ENCODE peak calls at places on chromosomes 13 and 19, in four cellular contexts. One of them, this sample, is unnamed.

GRCh38 chr19:15299568-15300409 is 32.5 kb downstream of the BRD4 start:
- DNase-seq in stimulated activated CD4-positive, alpha-beta T cell treated with anti-CD3 and anti-CD28 coated beads, Interleukin-2, amount 100 ng/mL, for 48 hours: no peak
- DNase-seq in body of pancreas: no peak
- DNase-seq in mesothelial cell of epicardium: no peak
- DNase-seq in this sample: no peak

GRCh38 chr13:102484329-102484728 is 82.5 kb upstream of the FGF14 start:
- DNase-seq in stimulated activated CD4-positive, alpha-beta T cell treated with anti-CD3 and anti-CD28 coated beads, Interleukin-2, amount 100 ng/mL, for 48 hours: no peak
- DNase-seq in mesothelial cell of epicardium: no peak
- DNase-seq in body of pancreas: no peak
- DNase-seq in this sample: no peak

GRCh38 chr13:21657538-21657937 is 13.3 kb upstream of the FGF9 start:
- DNase-seq in stimulated activated CD4-positive, alpha-beta T cell treated with anti-CD3 and anti-CD28 coated beads, Interleukin-2, amount 100 ng/mL, for 48 hours: no peak
- DNase-seq in body of pancreas: no peak
- DNase-seq in mesothelial cell of epicardium: no peak
- DNase-seq in this sample: no peak

GRCh38 chr13:100209857-100210580 is 121.1 kb downstream of the PCCA start:
- DNase-seq in stimulated activated CD4-positive, alpha-beta T cell treated with anti-CD3 and anti-CD28 coated beads, Interleukin-2, amount 100 ng/mL, for 48 hours: no peak
- DNase-seq in mesothelial cell of epicardium: no peak
- DNase-seq in body of pancreas: no peak
- DNase-seq in this sample: no peak

GRCh38 chr19:16649734-16650133 is 10.2 kb downstream of the SMIM7 start:
- DNase-seq in mesothelial cell of epicardium: no peak
- DNase-seq in stimulated activated CD4-positive, alpha-beta T cell treated with anti-CD3 and anti-CD28 coated beads, Interleukin-2, amount 100 ng/mL, for 48 hours: no peak
- DNase-seq in body of pancreas: no peak
- DNase-seq in this sample: no peak

GRCh38 chr19:843836-844299 is 3.1 kb downstream of the PRTN3 start:
- DNase-seq in stimulated activated CD4-positive, alpha-beta T cell treated with anti-CD3 and anti-CD28 coated beads, Interleukin-2, amount 100 ng/mL, for 48 hours: no peak
- DNase-seq in body of pancreas: no peak
- DNase-seq in mesothelial cell of epicardium: no peak
- DNase-seq in this sample: no peak

GRCh38 chr13:33637978-33638743 is 179.8 kb upstream of the RFC3 start:
- DNase-seq in mesothelial cell of epicardium: no peak
- DNase-seq in body of pancreas: no peak
- DNase-seq in stimulated activated CD4-positive, alpha-beta T cell treated with anti-CD3 and anti-CD28 coated beads, Interleukin-2, amount 100 ng/mL, for 48 hours: no peak
- DNase-seq in this sample: no peak

GRCh38 chr13:24039621-24040475 is 120.7 kb upstream of the SPATA13 start:
- DNase-seq in body of pancreas: no peak
- DNase-seq in stimulated activated CD4-positive, alpha-beta T cell treated with anti-CD3 and anti-CD28 coated beads, Interleukin-2, amount 100 ng/mL, for 48 hours: no peak
- DNase-seq in mesothelial cell of epicardium: no peak
- DNase-seq in this sample: no peak

GRCh38 chr19:15177269-15178116 is 23.3 kb downstream of the NOTCH3 start:
- DNase-seq in mesothelial cell of epicardium: peak
- DNase-seq in stimulated activated CD4-positive, alpha-beta T cell treated with anti-CD3 and anti-CD28 coated beads, Interleukin-2, amount 100 ng/mL, for 48 hours: peak
- DNase-seq in body of pancreas: peak
- DNase-seq in this sample: peak

GRCh38 chr19:10802479-10802878 is 33.5 kb downstream of the TMED1 start:
- DNase-seq in mesothelial cell of epicardium: no peak
- DNase-seq in body of pancreas: no peak
- DNase-seq in stimulated activated CD4-positive, alpha-beta T cell treated with anti-CD3 and anti-CD28 coated beads, Interleukin-2, amount 100 ng/mL, for 48 hours: no peak
- DNase-seq in this sample: no peak

This sample was measured in CD8-positive, alpha-beta memory T cell.